ENCODE peak calls at places on chromosomes 5 and 9, in nine cellular contexts. K is psoas muscle, E is GM23338, Z is dorsolateral prefrontal cortex, H is colonic mucosa, I is endodermal cell, V is cardiac muscle cell, A is left lung, X is hepatocyte. S is an unnamed sample.

GRCh38 chr9:37229882-37230482 is 109.6 kb downstream of the ZCCHC7 start:
- DNase-seq in V (no peak), X (no peak), H (no peak), K (no peak), I (no peak), E (no peak), A (no peak), Z (no peak), S (peak)

GRCh38 chr5:141992349-141992963 is 20.4 kb downstream of the GNPDA1 start:
- DNase-seq in A (no peak), V (peak), X (peak), Z (peak), I (peak), H (peak), E (peak), K (peak), S (peak)

GRCh38 chr5:149422429-149423286 is 43.6 kb upstream of the IL17B start:
- DNase-seq in K (peak), Z (no peak), V (peak), H (peak), X (peak), I (peak), A (no peak), E (peak), S (peak)

GRCh38 chr9:90607701-90608122 is 34.9 kb downstream of the DIRAS2 start:
- DNase-seq in H (no peak), V (no peak), K (no peak), I (no peak), X (peak), E (no peak), A (no peak), Z (no peak), S (no peak)

GRCh38 chr5:117414926-117415325 is 840.3 kb upstream of the SEMA6A start:
- DNase-seq in V (peak), K (no peak), X (no peak), Z (no peak), E (no peak), A (no peak), H (no peak), I (no peak), S (peak)

GRCh38 chr5:98101131-98101530 is 672.3 kb upstream of the RGMB start:
- DNase-seq in A (no peak), Z (no peak), X (no peak), E (no peak), V (no peak), I (no peak), H (no peak), K (no peak), S (no peak)

GRCh38 chr9:106575903-106576755 is 286.8 kb upstream of the ZNF462 start:
- DNase-seq in K (no peak), Z (no peak), A (peak), X (no peak), V (no peak), H (no peak), I (no peak), E (no peak), S (no peak)

GRCh38 chr9:8895498-8896224 is 1096.1 kb upstream of the DMAC1 start:
- DNase-seq in Z (no peak), I (no peak), V (peak), X (peak), E (peak), K (no peak), H (no peak), A (no peak), S (peak)

GRCh38 chr5:179936976-179937681 is 29.4 kb upstream of the TBC1D9B start:
- DNase-seq in V (no peak), Z (no peak), H (no peak), X (no peak), A (no peak), K (no peak), I (no peak), E (no peak), S (no peak)

GRCh38 chr9:89345476-89345875 is 27.2 kb downstream of the SECISBP2 start:
- DNase-seq in I (no peak), Z (no peak), H (no peak), X (no peak), A (no peak), V (no peak), E (no peak), K (no peak), S (no peak)

GRCh38 chr9:87850405-87850804 is 32.3 kb upstream of the SPATA31E1 start:
- DNase-seq in A (no peak), H (no peak), Z (no peak), E (no peak), V (peak), X (no peak), I (no peak), K (no peak), S (peak)

GRCh38 chr9:123335227-123335985 is 20.6 kb upstream of the CRB2 start:
- DNase-seq in V (peak), E (peak), X (peak), A (no peak), K (no peak), H (no peak), I (peak), Z (no peak), S (peak)

GRCh38 chr9:38687389-38687842 is 32.5 kb downstream of the FAM240B start:
- DNase-seq in Z (no peak), A (peak), I (peak), X (peak), V (peak), E (peak), H (peak), K (no peak), S (no peak)

GRCh38 chr5:170111088-170111796 is 5.5 kb downstream of the FOXI1 start:
- DNase-seq in Z (no peak), A (no peak), H (no peak), K (no peak), E (no peak), I (peak), X (no peak), V (no peak), S (no peak)

GRCh38 chr9:133931059-133931458 is 61.1 kb downstream of the VAV2 start:
- DNase-seq in Z (no peak), A (peak), H (no peak), K (no peak), I (no peak), X (no peak), E (no peak), V (no peak), S (no peak)
- H3K27ac ChIP-seq in Z (no peak), A (no peak), H (no peak), K (no peak), I (peak), X (no peak), E (no peak), V (no peak), S (no peak)

DNA sequence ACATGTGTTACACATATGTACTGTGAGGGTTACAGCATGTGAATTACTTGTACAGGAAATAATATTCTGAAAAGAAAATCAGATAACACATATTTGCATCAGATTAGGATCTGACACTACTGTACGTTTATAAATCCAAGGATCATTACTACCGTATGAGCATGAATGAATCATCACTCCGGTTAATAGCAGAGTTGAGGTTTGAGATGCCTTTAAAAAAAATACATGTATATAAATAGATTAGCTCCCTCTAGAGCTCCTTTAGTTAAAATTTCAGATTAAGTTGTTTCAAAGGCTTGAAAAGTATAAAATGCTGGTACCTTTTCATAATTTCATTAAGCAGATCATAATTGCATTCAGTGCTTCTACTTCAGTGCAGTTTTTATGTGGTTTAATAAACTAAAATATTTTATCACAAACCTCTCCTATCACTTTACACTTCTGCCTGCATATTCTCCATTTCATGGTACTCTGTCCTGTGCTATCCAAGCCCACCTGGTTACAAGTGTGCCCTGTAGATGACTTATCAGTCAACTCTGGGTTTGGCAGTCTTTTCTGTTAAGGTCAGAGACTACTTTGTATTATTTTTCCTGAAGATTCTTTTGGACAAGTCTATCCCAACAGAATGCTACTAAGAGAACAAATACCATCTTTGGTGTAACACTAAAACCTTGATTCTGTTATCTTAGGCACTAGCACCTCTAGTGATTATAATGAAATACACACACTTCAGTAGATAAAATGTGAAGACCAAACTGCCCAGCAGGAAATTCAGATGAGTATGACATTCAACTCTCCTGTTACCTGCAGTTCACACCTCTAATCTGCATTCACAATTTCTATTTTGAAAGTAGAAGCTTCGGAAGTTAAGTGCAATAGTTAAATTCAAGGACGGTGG is 48.0 kb upstream of the POU5F2 start:
- DNase-seq in A (no peak), I (no peak), X (no peak), E (no peak), Z (no peak), V (peak), H (no peak), K (no peak), S (peak)
- TF ChIP-seq CTCF in A (no peak), I (no peak), X (peak), E (no peak), Z (no peak), V (peak), H (no peak), K (no peak), S (no peak)

DNA sequence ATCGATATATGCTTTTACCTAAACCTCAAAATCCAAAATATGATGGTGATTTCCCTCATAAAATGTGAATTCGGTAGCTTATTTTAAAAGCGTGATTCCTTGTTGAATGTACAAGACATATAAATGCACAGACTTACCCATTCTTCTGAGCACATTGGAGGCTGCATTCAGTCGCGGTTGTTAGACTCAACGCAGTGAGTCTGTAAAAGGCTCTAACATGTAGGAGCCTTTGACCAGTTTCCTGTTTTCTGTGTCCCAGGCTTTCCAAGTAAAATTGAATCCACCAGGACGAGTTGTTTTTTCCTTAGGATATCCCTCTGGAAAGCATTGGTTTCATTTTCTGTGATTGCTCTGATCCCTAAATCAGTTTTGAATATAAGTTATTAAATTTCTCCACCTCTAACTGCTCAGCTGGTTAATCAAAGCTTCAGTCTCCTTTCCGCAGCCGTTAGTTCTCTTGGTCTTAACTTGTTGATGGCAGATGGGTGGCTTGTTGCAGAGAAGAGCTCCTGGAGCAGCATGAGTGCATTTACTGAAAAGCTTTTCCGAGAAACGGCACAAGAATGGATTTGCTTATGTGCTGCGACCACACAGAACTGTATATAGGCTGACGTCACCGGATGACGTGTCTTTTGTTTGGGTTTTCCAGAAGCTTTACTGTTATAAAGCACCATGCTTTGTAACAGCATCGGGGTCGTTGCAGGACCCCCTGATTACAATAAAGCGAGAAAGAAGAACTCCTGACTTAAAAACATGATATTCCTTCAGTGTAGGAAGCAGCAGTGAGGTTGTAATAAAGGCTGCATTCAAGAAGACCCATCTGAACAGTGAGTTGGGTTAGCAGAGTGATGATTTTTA is at the start of gene LRRTM2:
- DNase-seq in E (no peak), I (no peak), V (peak), X (peak), H (no peak), K (no peak), Z (peak), A (no peak), S (peak)
- H3K4me3 ChIP-seq in E (no peak), I (no peak), V (no peak), X (no peak), H (peak), K (no peak), Z (peak), A (no peak), S (peak)

GRCh38 chr5:177458122-177458681 is 11.6 kb downstream of the PRR7 start:
- DNase-seq in V (no peak), I (peak), Z (no peak), E (no peak), A (no peak), K (peak), X (no peak), H (no peak), S (no peak)
- H3K27ac ChIP-seq in V (no peak), I (peak), Z (peak), E (peak), A (no peak), K (no peak), X (no peak), H (no peak), S (peak)